ENCODE peak calls at places on chromosomes 5 and 9, in seven cellular contexts. H is AG04450, B is A549, X is HCT116, Q is PC-3, G is left ventricle myocardium inferior, N is neural progenitor cell. E is an unnamed sample.

GRCh38 chr5:116572375-116573278 is 2.0 kb downstream of the SEMA6A start:
- DNase-seq in H (no peak), B (peak; percentile 8), X (no peak), Q (no peak), G (peak; percentile 39), N (peak; percentile 81), E (no peak)

GRCh38 chr9:3490957-3491356 is 34.8 kb downstream of the RFX3 start:
- DNase-seq in H (no peak), B (no peak), X (no peak), Q (no peak), G (no peak), N (no peak), E (no peak)

GRCh38 chr9:121700165-121700830 is 48.9 kb downstream of the DAB2IP start:
- DNase-seq in H (no peak), B (peak; percentile 57), X (no peak), Q (peak; percentile 55), G (peak; percentile 72), N (peak; percentile 69), E (no peak)

GRCh38 chr9:121942313-121942712 is 150.8 kb downstream of the TTLL11 start:
- DNase-seq in H (no peak), B (no peak), X (no peak), Q (no peak), G (no peak), N (no peak), E (no peak)

GRCh38 chr5:178797546-178798105 is 62.1 kb upstream of the ZNF354B start:
- DNase-seq in H (no peak), B (no peak), X (no peak), Q (no peak), G (no peak), N (no peak), E (no peak)

GRCh38 chr5:15664961-15665360 is 165.0 kb downstream of the FBXL7 start:
- DNase-seq in H (no peak), B (no peak), X (no peak), Q (no peak), G (no peak), N (no peak), E (no peak)

GRCh38 chr9:38026021-38026809 is 42.8 kb downstream of the SHB start:
- DNase-seq in H (peak; percentile 91), B (peak; percentile 62), X (no peak), Q (peak; percentile 82), G (no peak), N (no peak), E (no peak)

GRCh38 chr5:168681556-168682183 is 102.5 kb upstream of the PANK3 start:
- DNase-seq in H (no peak), B (no peak), X (no peak), Q (no peak), G (peak; percentile 31), N (peak; percentile 9), E (peak; percentile 87)

GRCh38 chr9:529721-530120 is 311.8 kb upstream of the DMRT1 start:
- DNase-seq in H (no peak), B (no peak), X (no peak), Q (no peak), G (no peak), N (no peak), E (no peak)

DNA sequence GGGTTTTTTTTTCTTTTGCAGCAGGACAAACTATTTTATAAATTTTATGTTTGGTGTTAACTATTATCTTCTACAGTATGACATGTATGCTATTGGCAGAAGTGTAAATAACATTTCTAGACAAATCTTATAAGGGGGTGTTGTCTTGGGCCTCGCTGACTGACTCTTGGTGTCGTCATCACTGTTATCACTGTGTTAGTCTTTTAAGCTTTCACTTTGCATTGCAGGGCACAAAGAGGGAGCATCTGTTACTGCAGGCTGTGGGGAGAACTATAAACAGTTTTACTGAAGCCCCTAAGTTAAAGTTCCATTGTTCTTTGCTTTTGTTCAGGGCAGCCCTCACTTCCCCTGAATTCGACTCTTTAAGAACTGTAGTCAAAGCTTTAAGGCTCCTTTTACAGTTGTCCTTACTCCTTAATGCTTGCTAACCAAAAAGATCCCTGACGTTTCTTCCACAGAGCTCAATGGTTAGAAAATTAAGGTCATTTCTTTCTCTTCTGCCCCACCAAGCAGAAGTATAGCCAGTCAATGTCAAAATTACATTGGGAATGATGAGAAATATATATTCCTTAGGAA is 605.0 kb downstream of the RAB3C start:
- DNase-seq in H (no peak), B (no peak), X (no peak), Q (no peak), G (no peak), N (peak; percentile 21), E (no peak)
- H3K4me3 ChIP-seq in H (peak overlapping the region; percentile 28), B (peak overlapping the region; percentile 8), X (no peak overlapping the region), Q (no peak overlapping the region), G (peak overlapping the region; percentile 55), N (peak overlapping the region; percentile 26), E (no peak overlapping the region)

DNA sequence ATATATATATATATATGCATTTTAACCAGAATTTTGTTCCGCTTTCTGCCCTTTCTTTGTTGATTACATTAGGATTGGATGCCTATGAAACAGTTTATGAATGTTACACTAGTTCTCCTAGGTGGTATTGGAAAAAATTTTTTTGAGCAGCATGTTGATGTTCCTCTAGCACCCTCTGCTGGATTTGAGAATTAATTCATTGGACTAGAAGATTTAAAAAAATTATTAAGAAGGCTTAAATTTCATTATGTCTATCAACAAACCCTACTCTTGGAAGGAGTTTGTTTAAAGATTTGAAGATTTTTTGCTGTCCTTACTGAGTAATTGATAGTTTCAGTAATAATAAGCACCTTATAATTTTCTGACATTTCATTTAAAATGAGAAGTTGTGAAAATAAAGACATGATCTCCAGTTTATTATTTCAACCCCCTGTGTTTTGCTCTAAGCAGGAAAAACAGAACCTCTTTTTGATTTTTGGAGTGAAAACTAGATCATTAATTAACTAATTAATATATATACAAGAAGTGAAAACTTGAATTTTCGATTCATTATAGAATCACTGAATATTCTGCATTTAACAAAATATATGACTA is 89.6 kb downstream of the CCDC171 start:
- DNase-seq in H (peak; percentile 13), B (peak; percentile 26), X (peak; percentile 43), Q (peak; percentile 46), G (no peak), N (peak; percentile 45), E (no peak)
- TF ChIP-seq CTCF in H (peak; percentile 62), B (peak; percentile 60), X (peak; percentile 40), Q (peak; percentile 55), G (peak; percentile 56), N (peak; percentile 69), E (peak; percentile 16)

DNA sequence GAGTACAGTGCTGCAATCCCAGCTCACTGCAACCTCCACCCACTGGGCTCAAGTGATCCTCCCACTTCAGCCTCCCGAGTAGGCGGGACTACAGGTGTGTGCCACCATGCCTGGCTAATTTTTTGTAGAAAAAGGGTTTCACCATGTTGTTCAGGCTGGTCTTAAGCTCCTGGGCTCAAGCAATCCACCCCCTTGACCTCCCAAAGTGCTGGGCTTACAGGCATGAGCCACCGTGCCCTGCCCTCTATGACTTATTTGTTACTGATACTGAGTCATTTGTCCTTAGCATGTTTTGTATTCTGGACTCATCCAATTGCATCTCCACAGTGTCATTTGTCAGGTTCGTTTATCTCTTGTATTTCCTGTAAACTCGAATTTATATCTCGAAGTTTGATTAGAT is 2.7 kb upstream of the ITK start:
- DNase-seq in H (no peak), B (no peak), X (no peak), Q (peak; percentile 24), G (no peak), N (no peak), E (no peak)
- H3K27ac ChIP-seq in H (no peak overlapping the region), B (no peak overlapping the region), X (no peak overlapping the region), Q (no peak overlapping the region), G (no peak overlapping the region), N (no peak overlapping the region), E (no peak overlapping the region)

GRCh38 chr5:141640051-141640415 is 3.2 kb downstream of the RELL2 start:
- DNase-seq in H (no peak), B (no peak), X (no peak), Q (no peak), G (no peak), N (no peak), E (no peak)

GRCh38 chr5:141637693-141638419 is 1.1 kb downstream of the RELL2 start:
- DNase-seq in H (no peak), B (no peak), X (no peak), Q (no peak), G (peak; percentile 56), N (peak; percentile 94), E (no peak)

GRCh38 chr5:141637266-141637692 is 482 bp downstream of the RELL2 start:
- DNase-seq in H (no peak), B (peak; percentile 45), X (no peak), Q (no peak), G (no peak), N (peak; percentile 62), E (no peak)

GRCh38 chr5:141639357-141640050 is 2.7 kb downstream of the RELL2 start:
- DNase-seq in H (no peak), B (no peak), X (no peak), Q (no peak), G (no peak), N (no peak), E (peak; percentile 71)

DNA sequence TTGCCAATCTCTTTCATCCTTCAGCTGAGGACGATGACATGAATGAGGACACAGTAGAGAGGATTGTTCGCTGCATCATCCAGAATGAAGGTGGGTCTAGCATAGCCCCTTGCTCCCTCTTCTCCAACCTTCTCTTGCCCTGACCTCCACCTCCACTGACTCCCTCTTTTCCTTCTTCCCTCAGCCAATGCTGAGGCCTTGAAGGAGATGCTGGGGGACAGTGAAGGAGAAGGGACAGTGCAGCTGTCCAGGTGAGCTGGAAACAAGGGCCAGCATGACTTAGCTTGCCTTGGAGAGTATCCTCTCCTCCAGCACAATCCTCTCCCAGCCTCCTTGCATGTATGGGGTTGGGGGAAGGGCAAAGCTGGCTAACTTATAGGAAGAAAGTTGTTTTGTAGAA is 2.0 kb downstream of the RELL2 start:
- DNase-seq in H (no peak), B (no peak), X (no peak), Q (peak; percentile 31), G (no peak), N (no peak), E (peak; percentile 65)
- H3K4me3 ChIP-seq in H (no peak overlapping the region), B (no peak overlapping the region), X (no peak overlapping the region), Q (no peak overlapping the region), G (no peak overlapping the region), N (no peak overlapping the region), E (no peak overlapping the region)

GRCh38 chr9:135673941-135674340 is 10.8 kb downstream of the LCN9 start:
- DNase-seq in H (no peak), B (no peak), X (no peak), Q (no peak), G (no peak), N (no peak), E (no peak)

GRCh38 chr9:135670721-135671590 is 7.8 kb downstream of the LCN9 start:
- DNase-seq in H (no peak), B (no peak), X (no peak), Q (no peak), G (no peak), N (no peak), E (no peak)

GRCh38 chr9:135669616-135670285 is 6.6 kb downstream of the LCN9 start:
- DNase-seq in H (no peak), B (no peak), X (no peak), Q (no peak), G (no peak), N (no peak), E (no peak)

GRCh38 chr9:135674977-135675376 is 11.9 kb downstream of the LCN9 start:
- DNase-seq in H (no peak), B (no peak), X (no peak), Q (no peak), G (no peak), N (no peak), E (no peak)

DNA sequence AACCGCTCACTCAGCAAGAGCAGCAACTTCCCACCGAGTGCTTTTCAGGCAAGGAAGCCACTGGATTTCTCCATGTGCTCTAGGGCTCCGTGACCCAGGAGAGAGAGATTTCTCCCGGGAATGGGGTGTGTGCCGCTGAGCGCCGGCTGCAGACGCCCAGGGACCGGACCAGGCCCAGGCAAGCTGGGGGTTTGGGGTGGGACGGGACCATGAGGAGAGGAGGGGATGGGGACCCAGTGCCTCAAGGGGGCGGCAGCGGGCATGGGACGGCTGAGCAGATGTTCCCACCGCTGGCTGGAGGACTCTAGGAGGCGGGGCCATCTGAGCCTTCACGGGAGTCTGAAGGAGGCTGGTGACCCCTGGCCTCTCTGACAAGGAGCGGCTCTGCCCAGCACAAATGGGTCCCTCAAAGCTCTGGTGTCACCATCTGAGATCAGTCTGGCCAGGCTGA is 8.5 kb downstream of the LCN9 start:
- DNase-seq in H (no peak), B (no peak), X (no peak), Q (no peak), G (no peak), N (peak; percentile 66), E (no peak)
- TF ChIP-seq CTCF in H (no peak), B (no peak), X (peak; percentile 33), Q (peak; percentile 24), G (no peak), N (peak; percentile 43), E (no peak)